ENCODE peak calls at places on chromosomes 11 and 22, in four cellular contexts. D, V, A and I are unnamed samples.

GRCh38 chr11:6733326-6734030 is 38.3 kb downstream of the OR2AG2 start:
- DNase-seq in D (no peak), V (no peak), A (no peak), I (no peak)

GRCh38 chr22:21702700-21703683 is 32.6 kb downstream of the YPEL1 start:
- DNase-seq in D (no peak), V (no peak), A (no peak), I (no peak)

GRCh38 chr11:44913502-44913901 is 37.2 kb downstream of the TP53I11 start:
- DNase-seq in D (no peak), V (no peak), A (no peak), I (no peak)

GRCh38 chr22:30381250-30381649 is 6.0 kb downstream of the RNF215 start:
- DNase-seq in D (no peak), V (no peak), A (no peak), I (no peak)

GRCh38 chr11:76077575-76078150 is 128.6 kb downstream of the WNT11 start:
- DNase-seq in D (no peak), V (no peak), A (no peak), I (no peak)

GRCh38 chr22:50633771-50634170 is 5.8 kb upstream of the ARSA start:
- DNase-seq in D (no peak), V (no peak), A (no peak), I (no peak)

GRCh38 chr11:2769409-2769778 is 69.6 kb upstream of the KCNQ1OT1 start:
- DNase-seq in D (no peak), V (no peak), A (no peak), I (peak; percentile 6)

GRCh38 chr11:16526947-16527346 is 170.6 kb upstream of the SOX6 start:
- DNase-seq in D (no peak), V (no peak), A (no peak), I (no peak)

GRCh38 chr11:16827139-16827538 is 88.7 kb downstream of the C11orf58 start:
- DNase-seq in D (no peak), V (no peak), A (no peak), I (no peak)

GRCh38 chr11:61555051-61555969 is 25.6 kb downstream of the SYT7 start:
- DNase-seq in D (no peak), V (peak; percentile 35), A (no peak), I (no peak)

GRCh38 chr11:71221851-71222250 is 30.5 kb downstream of the SHANK2 start:
- DNase-seq in D (no peak), V (no peak), A (no peak), I (no peak)

GRCh38 chr11:74023291-74023690 is 14.4 kb upstream of the UCP3 start:
- DNase-seq in D (no peak), V (no peak), A (no peak), I (no peak)

GRCh38 chr11:117691206-117691490 is 105.9 kb downstream of the DSCAML1 start:
- DNase-seq in D (no peak), V (no peak), A (no peak), I (no peak)

GRCh38 chr11:772429-773390 is 4.6 kb downstream of the GATD1 start:
- DNase-seq in D (no peak), V (no peak), A (no peak), I (no peak)

GRCh38 chr22:37604875-37605274 is 3.8 kb upstream of the GGA1 start:
- DNase-seq in D (no peak), V (no peak), A (no peak), I (no peak)

GRCh38 chr22:45552580-45553332 is 50.1 kb downstream of the FBLN1 start:
- DNase-seq in D (no peak), V (no peak), A (peak; percentile 59), I (no peak)
- TF ChIP-seq CTCF in D (no peak), V (no peak), A (no peak), I (no peak)

DNA sequence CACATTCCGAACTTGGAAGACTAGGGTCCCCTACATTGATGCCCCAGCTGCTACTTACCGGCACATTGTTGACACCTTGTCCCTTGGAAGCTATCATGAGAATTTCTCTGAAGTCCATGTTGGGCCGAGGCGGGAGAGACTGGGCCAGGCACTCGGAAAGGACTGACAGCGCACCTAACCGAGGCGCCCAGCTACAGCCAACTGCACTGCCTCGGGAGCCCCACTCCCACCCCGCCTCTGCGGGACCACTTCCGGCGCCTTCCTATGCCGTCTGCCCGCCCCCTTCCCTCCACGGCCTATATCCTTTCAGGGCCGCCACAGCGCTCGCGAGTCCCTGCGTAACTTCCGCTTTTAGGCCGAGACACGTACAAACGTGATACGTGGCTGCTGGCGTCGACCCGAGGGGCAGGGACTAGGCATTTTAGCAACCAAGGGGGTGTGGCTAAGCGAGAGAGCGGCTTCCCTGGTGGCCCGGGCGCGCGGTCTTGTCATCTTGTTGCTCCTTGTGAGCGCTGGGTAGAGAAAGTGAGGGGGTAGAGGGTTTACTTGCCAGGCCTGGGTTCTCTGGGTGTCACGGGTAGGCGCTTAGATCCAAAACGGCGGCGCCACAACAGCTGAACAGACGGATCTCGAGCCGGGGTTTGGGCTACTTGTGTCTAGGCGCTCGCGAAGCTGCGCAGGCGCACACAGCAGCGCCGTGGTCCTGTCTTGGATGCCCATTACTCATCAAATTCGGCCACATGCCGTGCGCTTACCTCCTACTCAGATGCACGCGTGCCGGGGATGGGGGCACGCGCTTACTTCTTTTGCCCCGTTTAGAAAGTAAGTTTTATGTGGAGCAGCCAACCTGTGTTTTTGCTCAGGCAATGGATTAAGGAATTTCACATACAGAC is at the start of gene SPTY2D1:
- DNase-seq in D (peak; percentile 97), V (peak; percentile 96), A (peak; percentile 100), I (peak; percentile 93)
- TF ChIP-seq CTCF in D (no peak), V (no peak), A (no peak), I (no peak)

GRCh38 chr11:130249371-130249770 is 65.3 kb downstream of the ZBTB44 start:
- DNase-seq in D (no peak), V (no peak), A (no peak), I (no peak)
- TF ChIP-seq CTCF in D (no peak), V (no peak), A (no peak), I (no peak)

GRCh38 chr22:23856721-23857605 is 712 bp upstream of the SLC2A11 start:
- DNase-seq in D (peak; percentile 71), V (peak; percentile 28), A (peak; percentile 50), I (no peak)

GRCh38 chr22:23858484-23858815 is 775 bp downstream of the SLC2A11 start:
- DNase-seq in D (no peak), V (no peak), A (no peak), I (no peak)

GRCh38 chr22:23859201-23859600 is 1.5 kb downstream of the SLC2A11 start:
- DNase-seq in D (no peak), V (no peak), A (no peak), I (no peak)

GRCh38 chr22:23862103-23862502 is 4.4 kb downstream of the SLC2A11 start:
- DNase-seq in D (peak; percentile 63), V (peak; percentile 52), A (peak; percentile 40), I (no peak)

DNA sequence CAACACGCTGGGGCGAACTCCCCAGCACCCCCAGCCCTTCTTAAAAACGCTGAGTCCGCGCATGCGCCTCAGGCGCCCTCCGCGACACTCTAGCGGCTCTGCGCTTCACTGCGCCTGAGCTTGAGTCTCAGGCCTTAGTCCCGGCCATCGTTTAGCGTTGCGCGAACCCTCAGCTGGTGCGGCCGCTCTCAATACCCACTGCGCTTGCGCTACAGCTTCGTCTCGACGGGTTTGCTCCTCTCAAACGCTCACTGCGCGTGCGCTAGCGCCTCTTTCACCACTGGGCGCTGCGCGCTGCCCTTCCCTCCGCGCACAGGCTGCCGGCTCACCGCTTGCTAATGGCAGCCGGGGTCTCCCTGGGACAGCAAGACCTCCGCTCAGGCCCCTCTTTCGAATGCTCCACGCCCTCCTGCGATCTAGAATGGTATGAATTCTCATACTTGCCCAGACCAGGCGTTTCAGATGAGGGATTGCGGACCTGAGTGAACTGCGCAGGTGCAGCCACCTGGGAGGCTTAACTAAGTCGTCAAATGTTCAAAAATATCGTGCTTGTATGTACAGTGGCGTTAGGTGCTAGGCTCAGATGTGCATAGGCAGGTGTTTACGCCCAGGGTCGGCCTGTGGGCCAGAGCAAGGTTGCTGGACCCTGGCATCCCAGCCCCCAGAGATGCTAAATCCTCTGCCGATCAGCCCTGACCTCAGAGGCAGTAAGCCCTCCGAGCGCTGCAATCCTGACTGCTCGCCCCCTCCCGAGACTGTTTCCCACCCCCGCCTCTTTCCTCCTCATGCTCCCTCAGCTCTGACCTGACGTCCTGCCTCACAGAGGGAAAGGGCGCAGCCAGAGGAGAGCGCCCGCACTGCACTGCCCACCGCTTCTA is at the start of gene SLC2A11:
- DNase-seq in D (peak; percentile 98), V (peak; percentile 85), A (peak; percentile 96), I (peak; percentile 89)
- TF ChIP-seq CTCF in D (peak; percentile 17), V (no peak), A (no peak), I (no peak)

DNA sequence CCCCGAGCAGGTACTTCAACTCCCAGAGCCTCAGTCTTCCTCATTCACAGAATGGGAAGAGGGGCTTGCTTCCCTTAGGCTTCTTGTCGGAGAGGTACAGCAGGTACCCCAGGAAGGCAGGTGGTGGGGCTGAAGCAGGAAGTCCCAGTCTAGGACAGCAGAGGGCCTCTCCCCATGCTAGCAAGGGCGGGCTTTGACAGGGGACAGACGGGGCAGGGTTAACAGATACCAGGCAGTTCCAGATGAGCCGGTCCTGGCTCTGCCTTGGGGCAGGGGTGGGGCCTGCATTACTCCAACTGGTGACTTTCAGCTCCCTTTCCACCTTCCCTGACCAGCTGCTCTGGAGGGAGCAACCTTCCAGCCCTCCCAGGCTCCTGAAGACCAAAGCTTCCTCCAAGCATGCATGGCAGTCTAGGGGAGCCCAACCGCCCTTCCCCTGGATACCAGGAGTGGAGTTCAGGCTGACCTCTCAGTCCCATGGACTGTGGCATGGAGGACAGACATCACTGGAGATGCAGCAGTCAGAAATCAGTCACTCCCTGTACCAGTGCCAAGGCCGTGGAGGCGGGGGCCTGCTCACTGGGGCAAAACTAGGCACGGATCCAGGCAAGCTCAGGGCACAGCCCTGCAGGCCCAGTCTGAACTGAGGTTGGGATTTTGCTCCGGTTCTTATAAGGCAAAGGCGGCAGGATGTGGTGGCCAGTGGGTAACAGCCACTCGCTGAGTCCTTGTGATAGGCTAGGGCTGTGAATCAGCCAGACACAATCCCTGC is 60.5 kb downstream of the NAT10 start:
- DNase-seq in D (no peak), V (no peak), A (no peak), I (no peak)
- TF ChIP-seq CTCF in D (no peak), V (peak; percentile 5), A (no peak), I (no peak)

GRCh38 chr22:45302751-45303150 is 7.0 kb upstream of the FAM118A start:
- DNase-seq in D (no peak), V (no peak), A (no peak), I (no peak)

GRCh38 chr22:45305456-45306065 is 4.2 kb upstream of the FAM118A start:
- DNase-seq in D (no peak), V (no peak), A (no peak), I (no peak)

GRCh38 chr22:45304971-45305370 is 4.8 kb upstream of the FAM118A start:
- DNase-seq in D (no peak), V (no peak), A (no peak), I (no peak)

GRCh38 chr22:45298934-45299505 is 10.7 kb upstream of the FAM118A start:
- DNase-seq in D (no peak), V (no peak), A (no peak), I (no peak)

DNA sequence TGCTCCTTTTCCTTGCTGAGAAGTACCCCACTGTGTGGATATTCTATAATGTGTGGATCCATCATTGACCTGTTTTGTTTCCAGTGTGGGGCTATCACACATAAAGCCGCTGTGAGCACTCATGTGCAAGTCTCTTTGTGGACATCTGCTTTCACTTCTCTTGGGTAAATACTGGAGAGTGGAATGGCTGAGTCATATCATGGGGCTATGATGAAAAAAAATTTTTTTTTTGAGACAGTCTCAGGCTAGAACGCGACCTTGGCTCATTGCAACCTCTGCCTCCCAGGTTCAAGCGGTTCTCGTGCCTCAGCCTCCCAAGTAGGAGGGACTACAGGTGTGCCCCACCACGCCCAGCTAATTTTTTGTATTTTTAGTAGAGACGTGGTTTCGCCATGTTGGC is 7.7 kb upstream of the FAM118A start:
- DNase-seq in D (no peak), V (peak; percentile 35), A (no peak), I (no peak)
- TF ChIP-seq CTCF in D (no peak), V (no peak), A (no peak), I (no peak)